ENCODE peak calls at places on chromosomes 7 and 10, in eight cellular contexts. One of them, this sample, is unnamed. For H3K27me3, the result is how much of the 10 kb centered on the place peaks cover.

GRCh38 chr7:87380905-87381304 is 35.4 kb downstream of the CROT start:
- DNase-seq in heart left ventricle: no peak
- DNase-seq in spleen: no peak
- DNase-seq in esophagus squamous epithelium: no peak
- DNase-seq in Peyer's patch: no peak
- DNase-seq in breast epithelium: no peak
- DNase-seq in HepG2: no peak
- DNase-seq in suprapubic skin: no peak
- DNase-seq in this sample: no peak

GRCh38 chr7:156558198-156558597 is 82.4 kb upstream of the RNF32 start:
- DNase-seq in spleen: no peak
- DNase-seq in suprapubic skin: no peak
- DNase-seq in HepG2: no peak
- DNase-seq in breast epithelium: no peak
- DNase-seq in esophagus squamous epithelium: no peak
- DNase-seq in heart left ventricle: no peak
- DNase-seq in Peyer's patch: no peak
- DNase-seq in this sample: no peak

GRCh38 chr10:98038333-98038732 is 7.9 kb upstream of the CRTAC1 start:
- DNase-seq in Peyer's patch: no peak
- DNase-seq in breast epithelium: no peak
- DNase-seq in esophagus squamous epithelium: no peak
- DNase-seq in spleen: no peak
- DNase-seq in HepG2: no peak
- DNase-seq in heart left ventricle: no peak
- DNase-seq in suprapubic skin: no peak
- DNase-seq in this sample: no peak

GRCh38 chr10:26412932-26413331 is 25.2 kb upstream of the APBB1IP start:
- DNase-seq in suprapubic skin: no peak
- DNase-seq in heart left ventricle: no peak
- DNase-seq in breast epithelium: no peak
- DNase-seq in HepG2: no peak
- DNase-seq in Peyer's patch: no peak
- DNase-seq in esophagus squamous epithelium: no peak
- DNase-seq in spleen: no peak
- DNase-seq in this sample: no peak

GRCh38 chr10:90162464-90162863 is 461.1 kb downstream of the KIF20B start:
- DNase-seq in esophagus squamous epithelium: no peak
- DNase-seq in HepG2: no peak
- DNase-seq in breast epithelium: no peak
- DNase-seq in suprapubic skin: no peak
- DNase-seq in Peyer's patch: no peak
- DNase-seq in spleen: no peak
- DNase-seq in heart left ventricle: no peak
- DNase-seq in this sample: no peak

GRCh38 chr10:72308320-72308987 is 34.7 kb downstream of the DDIT4 start:
- DNase-seq in suprapubic skin: no peak
- DNase-seq in HepG2: peak
- DNase-seq in breast epithelium: no peak
- DNase-seq in heart left ventricle: peak
- DNase-seq in esophagus squamous epithelium: no peak
- DNase-seq in Peyer's patch: peak
- DNase-seq in spleen: peak
- DNase-seq in this sample: no peak

GRCh38 chr7:73832806-73833205 is 2.0 kb downstream of the CLDN4 start:
- DNase-seq in esophagus squamous epithelium: no peak
- DNase-seq in suprapubic skin: no peak
- DNase-seq in Peyer's patch: no peak
- DNase-seq in spleen: no peak
- DNase-seq in breast epithelium: no peak
- DNase-seq in HepG2: no peak
- DNase-seq in heart left ventricle: no peak
- DNase-seq in this sample: no peak

GRCh38 chr10:124791378-124792348 is at the start of gene EEF1AKMT2:
- DNase-seq in esophagus squamous epithelium: peak
- DNase-seq in spleen: peak
- DNase-seq in suprapubic skin: peak
- DNase-seq in heart left ventricle: peak
- DNase-seq in Peyer's patch: peak
- DNase-seq in breast epithelium: peak
- DNase-seq in HepG2: peak
- DNase-seq in this sample: no peak

GRCh38 chr10:78944658-78945333 is 124.0 kb upstream of the ZMIZ1 start:
- DNase-seq in spleen: no peak
- DNase-seq in suprapubic skin: peak
- DNase-seq in esophagus squamous epithelium: no peak
- DNase-seq in HepG2: no peak
- DNase-seq in heart left ventricle: no peak
- DNase-seq in breast epithelium: no peak
- DNase-seq in Peyer's patch: no peak
- DNase-seq in this sample: no peak

GRCh38 chr10:113753020-113753692 is 1.7 kb downstream of the PLEKHS1 start:
- DNase-seq in Peyer's patch: peak
- DNase-seq in spleen: no peak
- DNase-seq in esophagus squamous epithelium: no peak
- DNase-seq in heart left ventricle: no peak
- DNase-seq in breast epithelium: no peak
- DNase-seq in HepG2: no peak
- DNase-seq in suprapubic skin: no peak
- DNase-seq in this sample: no peak

GRCh38 chr7:44224216-44224950 is 23.6 kb downstream of the YKT6 start:
- DNase-seq in Peyer's patch: no peak
- DNase-seq in HepG2: no peak
- DNase-seq in esophagus squamous epithelium: no peak
- DNase-seq in heart left ventricle: peak
- DNase-seq in spleen: peak
- DNase-seq in suprapubic skin: no peak
- DNase-seq in breast epithelium: no peak
- DNase-seq in this sample: no peak

GRCh38 chr7:158507917-158508316 is 79.7 kb downstream of the PTPRN2 start:
- DNase-seq in spleen: no peak
- DNase-seq in esophagus squamous epithelium: no peak
- DNase-seq in breast epithelium: no peak
- DNase-seq in suprapubic skin: no peak
- DNase-seq in heart left ventricle: no peak
- DNase-seq in HepG2: no peak
- DNase-seq in Peyer's patch: peak
- DNase-seq in this sample: no peak

GRCh38 chr10:131964298-131964697 is 17.4 kb downstream of the BNIP3 start:
- DNase-seq in suprapubic skin: no peak
- DNase-seq in esophagus squamous epithelium: no peak
- DNase-seq in breast epithelium: peak
- DNase-seq in Peyer's patch: no peak
- DNase-seq in heart left ventricle: no peak
- DNase-seq in spleen: peak
- DNase-seq in HepG2: no peak
- DNase-seq in this sample: no peak

GRCh38 chr7:926061-927030 is 28.1 kb downstream of the ADAP1 start:
- DNase-seq in Peyer's patch: peak
- DNase-seq in heart left ventricle: peak
- DNase-seq in breast epithelium: peak
- DNase-seq in HepG2: peak
- DNase-seq in esophagus squamous epithelium: no peak
- DNase-seq in suprapubic skin: peak
- DNase-seq in spleen: peak
- DNase-seq in this sample: no peak

GRCh38 chr10:16952010-16952550 is 134.9 kb upstream of the RSU1 start:
- DNase-seq in breast epithelium: no peak
- DNase-seq in esophagus squamous epithelium: no peak
- DNase-seq in Peyer's patch: no peak
- DNase-seq in HepG2: no peak
- DNase-seq in heart left ventricle: no peak
- DNase-seq in spleen: no peak
- DNase-seq in suprapubic skin: no peak
- DNase-seq in this sample: no peak

GRCh38 chr10:16953270-16953669 is 136.0 kb upstream of the RSU1 start:
- DNase-seq in HepG2: no peak
- DNase-seq in breast epithelium: no peak
- DNase-seq in heart left ventricle: no peak
- DNase-seq in spleen: no peak
- DNase-seq in esophagus squamous epithelium: no peak
- DNase-seq in Peyer's patch: no peak
- DNase-seq in suprapubic skin: no peak
- DNase-seq in this sample: no peak

GRCh38 chr10:16950686-16951681 is 133.8 kb upstream of the RSU1 start:
- DNase-seq in esophagus squamous epithelium: no peak
- DNase-seq in heart left ventricle: no peak
- DNase-seq in breast epithelium: no peak
- DNase-seq in Peyer's patch: no peak
- DNase-seq in HepG2: no peak
- DNase-seq in suprapubic skin: no peak
- DNase-seq in spleen: no peak
- DNase-seq in this sample: no peak

GRCh38 chr10:16954280-16955030 is 137.2 kb upstream of the RSU1 start:
- DNase-seq in Peyer's patch: no peak
- DNase-seq in HepG2: no peak
- DNase-seq in suprapubic skin: no peak
- DNase-seq in breast epithelium: no peak
- DNase-seq in esophagus squamous epithelium: no peak
- DNase-seq in heart left ventricle: no peak
- DNase-seq in spleen: no peak
- DNase-seq in this sample: no peak

GRCh38 chr10:16952610-16953009 is 135.4 kb upstream of the RSU1 start:
- DNase-seq in HepG2: no peak
- DNase-seq in breast epithelium: no peak
- DNase-seq in spleen: no peak
- DNase-seq in esophagus squamous epithelium: no peak
- DNase-seq in heart left ventricle: no peak
- DNase-seq in Peyer's patch: no peak
- DNase-seq in suprapubic skin: no peak
- DNase-seq in this sample: no peak
- TF ChIP-seq CTCF in HepG2: no peak
- TF ChIP-seq CTCF in breast epithelium: no peak
- TF ChIP-seq CTCF in spleen: no peak
- TF ChIP-seq CTCF in esophagus squamous epithelium: no peak
- TF ChIP-seq CTCF in heart left ventricle: no peak
- TF ChIP-seq CTCF in Peyer's patch: no peak
- TF ChIP-seq CTCF in suprapubic skin: no peak
- TF ChIP-seq CTCF in this sample: no peak

GRCh38 chr7:78020131-78020873 is 221.7 kb downstream of the PHTF2 start:
- DNase-seq in Peyer's patch: no peak
- DNase-seq in esophagus squamous epithelium: no peak
- DNase-seq in spleen: no peak
- DNase-seq in heart left ventricle: no peak
- DNase-seq in HepG2: peak
- DNase-seq in breast epithelium: no peak
- DNase-seq in suprapubic skin: peak
- DNase-seq in this sample: no peak
- TF ChIP-seq POLR2A in Peyer's patch: no peak
- TF ChIP-seq POLR2A in esophagus squamous epithelium: no peak
- TF ChIP-seq POLR2A in spleen: no peak
- TF ChIP-seq POLR2A in heart left ventricle: no peak
- TF ChIP-seq POLR2A in HepG2: no peak
- TF ChIP-seq POLR2A in breast epithelium: no peak
- TF ChIP-seq POLR2A in suprapubic skin: no peak
- TF ChIP-seq POLR2A in this sample: no peak

GRCh38 chr10:99234067-99234738 is 1.4 kb downstream of the HPSE2 start:
- DNase-seq in suprapubic skin: peak
- DNase-seq in breast epithelium: no peak
- DNase-seq in HepG2: no peak
- DNase-seq in heart left ventricle: peak
- DNase-seq in Peyer's patch: peak
- DNase-seq in esophagus squamous epithelium: no peak
- DNase-seq in spleen: peak
- DNase-seq in this sample: no peak

GRCh38 chr10:99233680-99234018 is 2.0 kb downstream of the HPSE2 start:
- DNase-seq in suprapubic skin: no peak
- DNase-seq in breast epithelium: no peak
- DNase-seq in heart left ventricle: no peak
- DNase-seq in esophagus squamous epithelium: no peak
- DNase-seq in Peyer's patch: no peak
- DNase-seq in HepG2: no peak
- DNase-seq in spleen: no peak
- DNase-seq in this sample: no peak

GRCh38 chr10:99234739-99235468 is 748 bp downstream of the HPSE2 start:
- DNase-seq in Peyer's patch: no peak
- DNase-seq in HepG2: no peak
- DNase-seq in suprapubic skin: no peak
- DNase-seq in spleen: no peak
- DNase-seq in breast epithelium: no peak
- DNase-seq in heart left ventricle: no peak
- DNase-seq in esophagus squamous epithelium: no peak
- DNase-seq in this sample: no peak

GRCh38 chr10:99232357-99232999 is 3.2 kb downstream of the HPSE2 start:
- DNase-seq in HepG2: no peak
- DNase-seq in heart left ventricle: no peak
- DNase-seq in esophagus squamous epithelium: no peak
- DNase-seq in spleen: no peak
- DNase-seq in Peyer's patch: peak
- DNase-seq in breast epithelium: no peak
- DNase-seq in suprapubic skin: no peak
- DNase-seq in this sample: no peak

DNA sequence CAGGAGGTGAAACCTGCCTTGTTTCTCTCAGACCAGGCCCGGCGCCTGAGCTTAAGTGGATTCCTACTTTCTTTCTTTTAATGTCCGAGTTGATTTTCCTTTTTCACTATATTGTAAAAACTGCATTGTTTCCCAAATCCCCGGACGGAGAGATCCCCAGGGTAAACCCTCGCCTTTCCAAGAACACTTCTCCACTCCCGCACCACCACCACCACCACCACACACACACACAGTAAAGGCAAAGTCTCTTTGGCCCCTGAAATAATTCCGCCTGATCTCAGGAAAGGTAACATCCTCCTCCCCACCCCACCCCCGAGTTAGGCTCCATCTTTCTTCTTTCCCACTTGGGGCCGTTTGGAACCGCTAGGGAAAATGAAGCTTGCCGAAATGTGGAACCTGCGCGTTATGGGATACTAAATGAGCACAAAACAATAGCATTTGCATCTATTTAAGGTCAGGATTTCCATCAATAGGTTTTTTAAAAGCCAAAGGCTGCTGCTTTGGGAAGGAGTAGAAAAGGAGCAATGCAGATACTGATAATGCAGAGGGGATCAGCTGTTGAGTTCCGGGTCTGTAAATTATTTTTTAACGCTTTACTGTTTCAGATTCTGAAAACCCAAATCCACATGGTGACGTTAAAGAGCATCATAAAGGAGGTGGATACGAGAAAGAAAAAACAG is 2.5 kb downstream of the HPSE2 start:
- DNase-seq in breast epithelium: no peak
- DNase-seq in heart left ventricle: no peak
- DNase-seq in HepG2: no peak
- DNase-seq in spleen: no peak
- DNase-seq in Peyer's patch: no peak
- DNase-seq in suprapubic skin: no peak
- DNase-seq in esophagus squamous epithelium: no peak
- DNase-seq in this sample: no peak
- H3K27me3 ChIP-seq in breast epithelium: under half
- H3K27me3 ChIP-seq in heart left ventricle: half or more
- H3K27me3 ChIP-seq in HepG2: half or more
- H3K27me3 ChIP-seq in spleen: half or more
- H3K27me3 ChIP-seq in Peyer's patch: under half
- H3K27me3 ChIP-seq in suprapubic skin: half or more
- H3K27me3 ChIP-seq in esophagus squamous epithelium: under half
- H3K27me3 ChIP-seq in this sample: under half

DNA sequence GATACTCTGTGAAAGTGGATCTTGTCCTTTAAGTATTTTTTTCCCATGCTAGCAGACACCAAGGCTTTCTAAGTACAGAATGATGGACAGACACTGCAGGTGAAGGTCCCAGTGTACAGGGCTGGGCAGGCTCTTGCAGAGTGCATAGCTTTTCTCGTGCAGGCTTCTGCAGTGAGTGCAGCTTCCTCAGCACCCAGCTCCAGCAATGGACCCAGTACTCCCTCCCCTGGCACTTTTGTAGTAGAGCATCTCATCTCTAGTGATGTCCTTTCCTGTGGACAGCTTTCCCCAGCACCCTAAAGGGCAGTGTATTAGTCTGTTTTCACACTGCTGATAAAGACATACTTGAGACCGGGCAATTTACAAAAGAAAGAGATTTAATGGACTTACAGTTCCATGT is 104.3 kb downstream of the CUL2 start:
- DNase-seq in HepG2: peak
- DNase-seq in suprapubic skin: no peak
- DNase-seq in breast epithelium: no peak
- DNase-seq in spleen: no peak
- DNase-seq in esophagus squamous epithelium: no peak
- DNase-seq in Peyer's patch: no peak
- DNase-seq in heart left ventricle: no peak
- DNase-seq in this sample: no peak
- TF ChIP-seq CTCF in HepG2: peak
- TF ChIP-seq CTCF in suprapubic skin: peak
- TF ChIP-seq CTCF in breast epithelium: no peak
- TF ChIP-seq CTCF in spleen: no peak
- TF ChIP-seq CTCF in esophagus squamous epithelium: no peak
- TF ChIP-seq CTCF in Peyer's patch: no peak
- TF ChIP-seq CTCF in heart left ventricle: no peak
- TF ChIP-seq CTCF in this sample: no peak